ENCODE peak calls at places on chromosomes 13 and 19, in eight cellular contexts. J is T-cell; E is lower lobe of right lung; X is stimulated activated CD4-positive, alpha-beta T cell treated with anti-CD3 and anti-CD28 coated beads, TNF-alpha, amount 100 ng/mL, for 24 hours; D is M059J; O is neural progenitor cell; I is mesothelial cell of epicardium; M is mammary epithelial cell. L is an unnamed sample.

GRCh38 chr19:30873003-30873402 is 476.2 kb downstream of the TSHZ3 start:
- DNase-seq in J (no peak), I (no peak), M (no peak), E (no peak), D (no peak), X (no peak), O (no peak), L (no peak)

GRCh38 chr13:39942177-39942900 is 286.9 kb downstream of the COG6 start:
- DNase-seq in O (no peak), X (no peak), E (no peak), M (no peak), J (no peak), D (no peak), I (no peak), L (no peak)

GRCh38 chr13:28012383-28012782 is 23.9 kb upstream of the URAD start:
- DNase-seq in E (no peak), O (no peak), J (no peak), I (no peak), M (peak; percentile 59), X (no peak), D (peak; percentile 40), L (no peak)

GRCh38 chr13:95153647-95154405 is 147.4 kb downstream of the ABCC4 start:
- DNase-seq in D (no peak), J (no peak), O (no peak), X (no peak), M (peak; percentile 2), E (no peak), I (no peak), L (no peak)

GRCh38 chr19:37930416-37930815 is 23.4 kb downstream of the SIPA1L3 start:
- DNase-seq in M (no peak), J (no peak), X (no peak), I (no peak), O (no peak), D (peak; percentile 61), E (peak; percentile 63), L (no peak)

GRCh38 chr13:20230913-20231838 is 943 bp downstream of the GJB6 start:
- DNase-seq in E (no peak), O (peak; percentile 17), I (no peak), J (no peak), M (no peak), D (no peak), X (no peak), L (no peak)

GRCh38 chr13:46086985-46087384 is 17.8 kb downstream of the CPB2 start:
- DNase-seq in J (no peak), O (no peak), M (no peak), D (no peak), I (no peak), E (no peak), X (no peak), L (no peak)

GRCh38 chr19:22784051-22784450 is at the start of gene ZNF99:
- DNase-seq in I (no peak), M (no peak), E (no peak), J (no peak), O (no peak), D (no peak), X (no peak), L (no peak)

GRCh38 chr19:3480383-3481091 is at the start of gene SMIM24:
- DNase-seq in X (no peak), J (no peak), M (no peak), O (no peak), D (no peak), I (no peak), E (no peak), L (no peak)

GRCh38 chr13:27372896-27373295 is 51.5 kb upstream of the GTF3A start:
- DNase-seq in X (no peak), I (no peak), D (peak; percentile 3), M (no peak), J (no peak), O (peak; percentile 40), E (peak; percentile 80), L (no peak)

GRCh38 chr19:50314724-50315700 is 14.2 kb downstream of the KCNC3 start:
- DNase-seq in E (no peak), D (no peak), X (no peak), M (no peak), O (peak; percentile 62), I (no peak), J (no peak), L (no peak)

GRCh38 chr19:55259540-55260210 is 858 bp upstream of the PPP6R1 start:
- DNase-seq in E (peak; percentile 61), J (no peak), M (no peak), O (no peak), D (no peak), I (no peak), X (no peak), L (no peak)

GRCh38 chr19:35853038-35853756 is 893 bp upstream of the NPHS1 start:
- DNase-seq in E (no peak), J (no peak), D (no peak), O (no peak), X (no peak), I (no peak), M (no peak), L (no peak)

GRCh38 chr19:660793-661426 is 2.1 kb downstream of the RNF126 start:
- DNase-seq in I (no peak), D (no peak), M (no peak), J (no peak), E (no peak), X (no peak), O (no peak), L (no peak)

GRCh38 chr13:73722120-73722519 is 412.1 kb downstream of the KLF12 start:
- DNase-seq in X (no peak), D (peak; percentile 81), J (no peak), E (no peak), M (peak; percentile 94), O (no peak), I (no peak), L (no peak)